ENCODE peak calls at places on chromosomes 3 and 15, in six cellular contexts. A is anterior cingulate cortex; D is activated T-helper 1 cell treated with anti-CD3 and anti-CD28 coated beads, Interleukin-2, amount 50 U/mL, for 16 hours; K is endothelial cell; X is GM12865; M is M059J. Z is an unnamed sample.

GRCh38 chr15:64354683-64355558 is 1.1 kb downstream of the CSNK1G1 start:
- DNase-seq in A (no peak), M (no peak), K (no peak), D (no peak), X (peak; percentile 17), Z (no peak)

GRCh38 chr3:192637803-192638202 is 89.5 kb downstream of the FGF12 start:
- DNase-seq in X (no peak), D (no peak), M (no peak), K (no peak), A (no peak), Z (no peak)

GRCh38 chr15:34708422-34708821 is 46.4 kb downstream of the GJD2 start:
- DNase-seq in A (no peak), M (peak; percentile 54), X (peak; percentile 48), K (no peak), D (no peak), Z (no peak)

GRCh38 chr3:73529280-73530029 is 95.3 kb downstream of the PDZRN3 start:
- DNase-seq in X (no peak), A (no peak), M (no peak), D (no peak), K (no peak), Z (no peak)

GRCh38 chr3:177333535-177334495 is 136.5 kb upstream of the TBL1XR1 start:
- DNase-seq in X (no peak), M (no peak), K (no peak), D (no peak), A (no peak), Z (no peak)

GRCh38 chr15:101122806-101123205 is 129.0 kb downstream of the CHSY1 start:
- DNase-seq in A (no peak), M (no peak), D (no peak), X (no peak), K (no peak), Z (no peak)

GRCh38 chr15:73359653-73360052 is 9.1 kb downstream of the HCN4 start:
- DNase-seq in X (no peak), A (no peak), K (no peak), M (no peak), D (no peak), Z (no peak)

GRCh38 chr3:130242850-130243569 is 102.5 kb upstream of the COL6A5 start:
- DNase-seq in D (no peak), A (no peak), X (peak; percentile 37), M (no peak), K (no peak), Z (no peak)